ENCODE peak calls at places on chromosomes 13 and 19, in five cellular contexts. Q is NB4, I is K562, O is thyroid gland, K is body of pancreas. E is an unnamed sample.

GRCh38 chr19:30208661-30209060 is 163.5 kb upstream of the ZNF536 start:
- DNase-seq in I (no peak), Q (no peak), K (no peak), O (no peak), E (peak; percentile 3)

GRCh38 chr13:59774511-59774911 is 389.2 kb downstream of the DIAPH3 start:
- DNase-seq in Q (no peak), K (no peak), I (no peak), O (no peak), E (no peak)

GRCh38 chr13:48334534-48335127 is 31.1 kb downstream of the RB1 start:
- DNase-seq in I (no peak), K (no peak), Q (peak; percentile 62), O (no peak), E (no peak)

GRCh38 chr13:113552079-113552478 is 32.5 kb upstream of the TFDP1 start:
- DNase-seq in K (no peak), I (no peak), Q (no peak), O (no peak), E (no peak)

GRCh38 chr13:76764916-76765315 is 121.3 kb downstream of the KCTD12 start:
- DNase-seq in K (no peak), I (no peak), O (no peak), Q (no peak), E (no peak)

GRCh38 chr19:40625406-40626120 is 24.4 kb downstream of the LTBP4 start:
- DNase-seq in Q (no peak), I (peak; percentile 52), O (no peak), K (no peak), E (no peak)

GRCh38 chr19:46704379-46705076 is 12.4 kb downstream of the PRKD2 start:
- DNase-seq in O (peak; percentile 70), Q (peak; percentile 88), K (peak; percentile 70), I (peak; percentile 81), E (peak; percentile 57)

GRCh38 chr19:41456342-41456918 is 13.5 kb downstream of the ERICH4 start:
- DNase-seq in Q (no peak), O (no peak), K (no peak), I (no peak), E (no peak)

GRCh38 chr19:9917322-9917721 is 19.0 kb downstream of the OLFM2 start:
- DNase-seq in I (peak; percentile 80), O (peak; percentile 21), K (peak; percentile 62), Q (peak; percentile 68), E (no peak)

GRCh38 chr13:66805657-66806056 is 424.5 kb downstream of the PCDH9 start:
- DNase-seq in K (peak; percentile 31), Q (no peak), I (no peak), O (peak; percentile 1), E (no peak)

GRCh38 chr13:42875448-42876269 is 94.3 kb downstream of the FAM216B start:
- DNase-seq in K (no peak), I (no peak), O (no peak), Q (no peak), E (no peak)

GRCh38 chr13:46530084-46530935 is 22.7 kb upstream of the LRCH1 start:
- DNase-seq in Q (peak; percentile 8), O (no peak), I (no peak), K (no peak), E (no peak)

GRCh38 chr19:7395360-7395781 is 46.6 kb downstream of the ARHGEF18 start:
- DNase-seq in Q (no peak), I (no peak), K (no peak), O (no peak), E (peak; percentile 15)

GRCh38 chr19:35790981-35791813 is 15.8 kb downstream of the ARHGAP33 start:
- DNase-seq in I (no peak), K (peak; percentile 76), Q (peak; percentile 11), O (peak; percentile 83), E (no peak)

GRCh38 chr19:795691-796581 is 1.3 kb upstream of the PTBP1 start:
- DNase-seq in K (no peak), Q (peak; percentile 2), I (no peak), O (no peak), E (no peak)

GRCh38 chr19:17957149-17957849 is 9.6 kb upstream of the KCNN1 start:
- DNase-seq in O (no peak), Q (no peak), K (no peak), I (no peak), E (no peak)

GRCh38 chr13:33235078-33235477 is 50.5 kb downstream of the STARD13 start:
- DNase-seq in Q (no peak), O (no peak), I (no peak), K (peak; percentile 44), E (no peak)

GRCh38 chr19:34193439-34193838 is 21.1 kb downstream of the LSM14A start:
- DNase-seq in I (no peak), Q (no peak), O (no peak), K (no peak), E (no peak)

GRCh38 chr13:107025991-107026390 is 458.1 kb upstream of the ARGLU1 start:
- DNase-seq in I (no peak), Q (no peak), K (peak; percentile 61), O (peak; percentile 76), E (peak; percentile 83)

GRCh38 chr19:37905936-37906867 is at the start of gene WDR87:
- DNase-seq in O (peak; percentile 61), Q (peak; percentile 75), I (peak; percentile 76), K (peak; percentile 60), E (peak; percentile 86)

GRCh38 chr19:40605201-40605971 is 4.2 kb downstream of the LTBP4 start:
- DNase-seq in O (peak; percentile 87), Q (peak; percentile 71), K (peak; percentile 88), I (peak; percentile 53), E (peak; percentile 78)

GRCh38 chr19:57171551-57172081 is 4.3 kb upstream of the DUXA start:
- DNase-seq in Q (no peak), K (peak; percentile 68), O (peak; percentile 42), I (no peak), E (no peak)

GRCh38 chr19:46487802-46488445 is 7.7 kb downstream of the PNMA8B start:
- DNase-seq in I (peak; percentile 74), O (peak; percentile 77), K (peak; percentile 79), Q (peak; percentile 84), E (peak; percentile 62)

GRCh38 chr19:7216373-7216902 is 77.8 kb downstream of the INSR start:
- DNase-seq in Q (no peak), O (no peak), I (no peak), K (peak; percentile 50), E (no peak)

GRCh38 chr19:19642506-19643157 is 825 bp downstream of the GMIP start:
- DNase-seq in Q (peak; percentile 73), O (no peak), K (no peak), I (peak; percentile 37), E (no peak)

GRCh38 chr19:50510700-50511068 is 307 bp downstream of the JOSD2 start:
- DNase-seq in I (no peak), K (no peak), O (no peak), Q (no peak), E (no peak)

GRCh38 chr19:17762505-17763229 is 11.4 kb downstream of the FCHO1 start:
- DNase-seq in K (no peak), O (no peak), I (peak; percentile 87), Q (peak; percentile 61), E (no peak)

GRCh38 chr19:55091126-55091910 is 15.6 kb downstream of the EPS8L1 start:
- DNase-seq in Q (no peak), K (no peak), I (no peak), O (no peak), E (no peak)
- TF ChIP-seq POLR2A in Q (no peak), K (no peak), I (no peak), O (no peak), E (no peak)

GRCh38 chr19:51915324-51915867 is 10.6 kb upstream of the ZNF649 start:
- DNase-seq in O (no peak), K (no peak), I (no peak), Q (no peak), E (no peak)
- H3K4me3 ChIP-seq in O (no peak overlapping the region), K (no peak overlapping the region), I (no peak overlapping the region), Q (no peak overlapping the region), E (no peak overlapping the region)

GRCh38 chr19:15296841-15297415 is 35.4 kb downstream of the BRD4 start:
- DNase-seq in Q (no peak), K (no peak), I (no peak), O (peak; percentile 48), E (no peak)
- TF ChIP-seq POLR2A in Q (no peak), K (no peak), I (no peak), O (no peak), E (no peak)

GRCh38 chr19:3834349-3835054 is 34.3 kb downstream of the ZFR2 start:
- DNase-seq in K (no peak), O (no peak), Q (no peak), I (no peak), E (no peak)
- H3K4me3 ChIP-seq in K (no peak overlapping the region), O (no peak overlapping the region), Q (no peak overlapping the region), I (no peak overlapping the region), E (no peak overlapping the region)

GRCh38 chr19:3575260-3575741 is 2.6 kb downstream of the HMG20B start:
- DNase-seq in I (no peak), O (no peak), Q (no peak), K (no peak), E (no peak)

GRCh38 chr19:3572855-3573161 is at the start of gene HMG20B:
- DNase-seq in O (no peak), I (peak; percentile 33), Q (no peak), K (no peak), E (no peak)

GRCh38 chr19:3573858-3574637 is 1.3 kb downstream of the HMG20B start:
- DNase-seq in I (peak; percentile 88), O (peak; percentile 77), Q (peak; percentile 82), K (peak; percentile 94), E (peak; percentile 96)

GRCh38 chr19:3572132-3572854 is 451 bp upstream of the HMG20B start:
- DNase-seq in I (peak; percentile 95), K (peak; percentile 100), O (peak; percentile 100), Q (peak; percentile 98), E (peak; percentile 100)

DNA sequence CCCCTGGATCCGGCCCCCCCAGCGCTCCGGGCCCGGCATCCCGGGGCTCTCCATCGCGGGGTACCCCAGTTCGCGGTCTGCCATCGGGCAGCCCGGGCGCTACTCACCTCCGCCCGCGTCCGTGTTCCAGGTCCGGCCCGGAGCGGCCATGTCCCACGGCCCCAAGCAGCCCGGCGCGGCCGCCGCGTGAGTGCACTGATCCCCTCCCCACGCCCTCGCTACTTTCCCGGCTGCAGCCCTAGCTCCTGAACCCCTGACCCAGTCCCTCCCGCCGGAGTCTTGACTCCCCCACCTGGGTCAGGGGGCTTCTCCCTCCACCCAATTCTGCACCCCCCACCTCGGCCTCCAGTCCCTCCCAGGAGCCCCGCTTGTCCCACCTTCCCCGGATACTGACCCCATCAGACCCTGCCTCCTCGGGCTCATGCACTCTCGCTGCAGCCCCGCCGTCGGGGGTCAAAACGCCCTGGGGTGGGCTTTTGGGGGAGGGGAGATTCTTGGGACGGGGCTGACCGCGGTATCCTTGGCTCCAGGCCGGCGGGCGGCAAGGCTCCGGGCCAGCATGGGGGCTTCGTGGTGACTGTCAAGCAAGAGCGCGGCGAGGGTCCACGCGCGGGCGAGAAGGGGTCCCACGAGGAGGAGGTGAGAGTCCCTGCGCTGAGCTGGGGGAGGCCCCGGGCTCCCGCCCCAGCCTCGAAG is 566 bp downstream of the HMG20B start:
- DNase-seq in O (peak; percentile 27), Q (no peak), I (no peak), K (no peak), E (no peak)
- TF ChIP-seq POLR2A in O (no peak), Q (no peak), I (peak; percentile 51), K (no peak), E (no peak)

GRCh38 chr13:80133631-80134083 is 207.3 kb downstream of the SPRY2 start:
- DNase-seq in I (no peak), O (no peak), Q (no peak), K (no peak), E (no peak)
- H3K4me3 ChIP-seq in I (no peak overlapping the region), O (no peak overlapping the region), Q (no peak overlapping the region), K (no peak overlapping the region), E (no peak overlapping the region)